ENCODE peak calls at places on chromosomes 6 and 20, in seven cellular contexts. Y, U, O, C, F, B and A are unnamed samples.

GRCh38 chr6:49958180-49958579 is 5.8 kb downstream of the DEFB114 start:
- DNase-seq in O (no peak), Y (no peak), U (no peak), C (no peak), F (no peak), B (no peak), A (no peak)

GRCh38 chr20:18187020-18187419 is 49.4 kb downstream of the KAT14 start:
- DNase-seq in O (no peak), Y (no peak), B (peak; percentile 99), U (no peak), C (no peak), F (peak; percentile 9), A (no peak)

GRCh38 chr20:50394569-50394968 is 115.6 kb upstream of the PTPN1 start:
- DNase-seq in O (no peak), F (no peak), U (no peak), Y (no peak), B (no peak), C (no peak), A (no peak)

GRCh38 chr20:35012227-35013069 is 56.8 kb downstream of the MYH7B start:
- DNase-seq in U (peak; percentile 10), O (no peak), Y (no peak), F (no peak), B (no peak), C (no peak), A (no peak)

GRCh38 chr6:134097114-134097707 is 44.8 kb upstream of the SLC2A12 start:
- DNase-seq in F (peak; percentile 69), C (no peak), U (peak; percentile 41), Y (peak; percentile 72), B (peak; percentile 92), O (peak; percentile 75), A (peak; percentile 67)

GRCh38 chr6:133553652-133554051 is 312.5 kb downstream of the EYA4 start:
- DNase-seq in C (no peak), F (peak; percentile 66), B (peak; percentile 72), U (no peak), Y (peak; percentile 67), O (peak; percentile 79), A (peak; percentile 58)

GRCh38 chr6:102736941-102737368 is 1343.4 kb downstream of the GRIK2 start:
- DNase-seq in C (no peak), U (no peak), F (peak; percentile 65), Y (no peak), O (peak; percentile 76), B (no peak), A (no peak)

GRCh38 chr20:17624551-17625245 is 54.8 kb downstream of the DSTN start:
- DNase-seq in B (no peak), U (no peak), Y (no peak), F (no peak), O (no peak), C (no peak), A (no peak)

GRCh38 chr6:7311920-7312615 is 931 bp downstream of the SSR1 start:
- DNase-seq in C (no peak), F (peak; percentile 20), O (peak; percentile 35), B (peak; percentile 65), U (no peak), Y (peak; percentile 42), A (no peak)

GRCh38 chr20:24305366-24305765 is 164.1 kb upstream of the SYNDIG1 start:
- DNase-seq in O (no peak), C (no peak), Y (no peak), U (no peak), F (no peak), B (no peak), A (no peak)

GRCh38 chr20:15616626-15617025 is 956.6 kb downstream of the KIF16B start:
- DNase-seq in Y (no peak), C (no peak), O (peak; percentile 28), F (no peak), B (peak; percentile 74), U (no peak), A (no peak)
- H3K23ac ChIP-seq in Y (no peak overlapping the region), C (no peak overlapping the region), O (no peak overlapping the region), F (no peak overlapping the region), B (no peak overlapping the region), U (no peak overlapping the region), A (no peak overlapping the region)

DNA sequence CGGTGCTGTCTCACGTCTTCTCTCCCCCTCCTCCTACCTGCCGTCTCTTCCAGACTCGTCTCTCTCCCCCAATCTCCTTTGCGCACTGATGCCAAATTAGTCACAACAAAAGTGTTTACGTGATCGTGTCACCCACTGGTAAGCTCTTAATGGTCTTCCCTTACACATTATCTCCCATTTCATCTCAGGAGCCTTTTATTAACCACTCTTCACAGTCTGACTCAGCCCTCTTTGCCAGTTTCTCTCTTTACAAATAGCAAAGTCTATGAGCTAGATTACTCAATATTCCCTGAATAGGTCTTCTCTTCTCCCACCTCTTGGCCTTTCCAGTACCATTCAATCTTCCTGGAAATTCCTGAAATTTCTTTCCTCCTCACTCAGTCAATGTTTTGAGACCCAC is 247.0 kb downstream of the ESR1 start:
- DNase-seq in F (peak; percentile 22), U (no peak), C (no peak), Y (peak; percentile 28), O (no peak), B (peak; percentile 14), A (no peak)
- H2BK5ac ChIP-seq in F (no peak overlapping the region), U (no peak overlapping the region), C (no peak overlapping the region), Y (no peak overlapping the region), O (no peak overlapping the region), B (no peak overlapping the region), A (no peak overlapping the region)

GRCh38 chr6:84061613-84062398 is 28.2 kb downstream of the MRAP2 start:
- DNase-seq in O (no peak), F (no peak), U (no peak), B (no peak), C (no peak), Y (no peak), A (no peak)
- H3K79me1 ChIP-seq in O (no peaks in the 10 kb centered on the region), F (no peaks in the 10 kb centered on the region), U (no peaks in the 10 kb centered on the region), B (no peaks in the 10 kb centered on the region), C (no peaks in the 10 kb centered on the region), Y (no peaks in the 10 kb centered on the region), A (no peaks in the 10 kb centered on the region)

DNA sequence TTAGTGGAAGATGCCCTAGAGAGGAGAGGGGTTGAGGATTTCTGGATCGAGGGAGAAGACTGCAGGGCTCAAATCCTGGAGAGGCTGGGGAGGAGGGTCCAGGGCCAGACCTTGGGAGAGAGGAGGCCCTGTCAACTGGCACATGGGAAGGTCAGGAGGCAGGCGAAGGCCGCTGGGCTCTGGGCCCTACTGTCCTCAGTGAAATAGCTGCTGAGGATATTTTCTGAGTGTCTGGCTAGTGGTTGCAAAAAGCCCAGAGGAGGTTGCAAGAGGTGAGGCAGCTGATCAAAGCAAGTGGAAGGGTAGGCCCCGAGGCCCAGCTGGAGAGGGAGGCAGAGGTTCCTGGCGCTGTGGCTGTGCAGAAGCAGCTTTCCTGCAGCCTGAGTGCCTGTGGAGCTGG is 103.4 kb upstream of the MLN start:
- DNase-seq in B (no peak), O (no peak), U (no peak), F (no peak), C (no peak), Y (no peak), A (no peak)
- H3K23ac ChIP-seq in B (no peak overlapping the region), O (no peak overlapping the region), U (no peak overlapping the region), F (no peak overlapping the region), C (no peak overlapping the region), Y (no peak overlapping the region), A (no peak overlapping the region)

GRCh38 chr20:63150391-63150898 is 65.5 kb downstream of the YTHDF1 start:
- DNase-seq in Y (no peak), O (no peak), F (no peak), B (no peak), U (no peak), C (no peak), A (no peak)
- H2BK5ac ChIP-seq in Y (no peak overlapping the region), O (no peak overlapping the region), F (no peak overlapping the region), B (no peak overlapping the region), U (no peak overlapping the region), C (no peak overlapping the region), A (peak overlapping the region; percentile 22)